ENCODE peak calls at places on chromosomes 1 and 21, in seven cellular contexts. H is Caki2; K is CD8-positive, alpha-beta memory T cell; N is stimulated activated CD8-positive, alpha-beta memory T cell treated with anti-CD3 and anti-CD28 coated beads, Interleukin-15, amount 100 ng/mL, for 1 hour; Q is A673; E is left colon; T is hippocampal formation. Y is an unnamed sample.

GRCh38 chr1:218346391-218347204 is 1.5 kb downstream of the TGFB2 start:
- DNase-seq in H (peak), K (peak), N (no peak), Q (peak), E (no peak), T (no peak), Y (peak)

GRCh38 chr1:89453123-89453972 is 71.3 kb upstream of the LRRC8B start:
- DNase-seq in H (no peak), K (no peak), N (no peak), Q (no peak), E (no peak), T (no peak), Y (no peak)

GRCh38 chr1:206143537-206144155 is 26.5 kb upstream of the AVPR1B start:
- DNase-seq in H (no peak), K (no peak), N (no peak), Q (no peak), E (no peak), T (no peak), Y (no peak)

GRCh38 chr1:1213153-1213918 is 617 bp downstream of the TNFRSF4 start:
- DNase-seq in H (no peak), K (peak), N (no peak), Q (no peak), E (no peak), T (no peak), Y (no peak)

GRCh38 chr1:154353460-154353904 is 28.2 kb downstream of the ATP8B2 start:
- DNase-seq in H (peak), K (no peak), N (no peak), Q (peak), E (peak), T (no peak), Y (no peak)

GRCh38 chr1:247277211-247277610 is 21.3 kb downstream of the VN1R5 start:
- DNase-seq in H (no peak), K (no peak), N (no peak), Q (no peak), E (no peak), T (no peak), Y (no peak)

GRCh38 chr1:147246910-147247655 is 4.6 kb downstream of the CHD1L start:
- DNase-seq in H (no peak), K (no peak), N (no peak), Q (no peak), E (no peak), T (no peak), Y (peak)

GRCh38 chr21:34278451-34278850 is 85.4 kb upstream of the KCNE2 start:
- DNase-seq in H (no peak), K (no peak), N (no peak), Q (no peak), E (no peak), T (no peak), Y (no peak)

GRCh38 chr1:19436716-19437476 is 48.4 kb downstream of the CAPZB start:
- DNase-seq in H (no peak), K (no peak), N (no peak), Q (no peak), E (peak), T (no peak), Y (no peak)

GRCh38 chr1:232166942-232167341 is 463.0 kb downstream of the SIPA1L2 start:
- DNase-seq in H (no peak), K (no peak), N (no peak), Q (no peak), E (no peak), T (no peak), Y (no peak)

GRCh38 chr1:71829346-71829745 is 453.0 kb downstream of the NEGR1 start:
- DNase-seq in H (no peak), K (no peak), N (no peak), Q (no peak), E (no peak), T (no peak), Y (no peak)

GRCh38 chr21:46459356-46460112 is 843 bp downstream of the DIP2A start:
- DNase-seq in H (no peak), K (no peak), N (no peak), Q (peak), E (peak), T (peak), Y (no peak)

GRCh38 chr1:54257876-54258275 is 57.9 kb downstream of the MRPL37 start:
- DNase-seq in H (no peak), K (no peak), N (no peak), Q (no peak), E (no peak), T (no peak), Y (no peak)

GRCh38 chr1:15786581-15786980 is 20.9 kb downstream of the UQCRHL start:
- DNase-seq in H (no peak), K (no peak), N (no peak), Q (no peak), E (no peak), T (no peak), Y (no peak)